ENCODE peak calls at places on chromosome 21, in ten cellular contexts. D, K, B, F, J, I, O, N, M and L are unnamed samples.

GRCh38 chr21:25999935-26000582 is 170.5 kb downstream of the APP start:
- DNase-seq in D (peak), K (no peak), B (no peak), F (no peak), J (no peak), I (peak), O (no peak), N (no peak), M (no peak), L (no peak)

GRCh38 chr21:25670726-25671125 is 31.7 kb downstream of the JAM2 start:
- DNase-seq in D (no peak), K (no peak), B (no peak), F (no peak), J (peak), I (no peak), O (no peak), N (no peak), M (no peak), L (no peak)

GRCh38 chr21:42731264-42732032 is 78.0 kb downstream of the PDE9A start:
- DNase-seq in D (no peak), K (no peak), B (no peak), F (peak), J (no peak), I (no peak), O (no peak), N (no peak), M (no peak), L (no peak)

GRCh38 chr21:42108941-42109340 is 37.8 kb downstream of the UMODL1 start:
- DNase-seq in D (no peak), K (no peak), B (no peak), F (no peak), J (no peak), I (no peak), O (no peak), N (no peak), M (no peak), L (no peak)

GRCh38 chr21:15422761-15423160 is 307.0 kb upstream of the USP25 start:
- DNase-seq in D (no peak), K (no peak), B (no peak), F (peak), J (peak), I (no peak), O (no peak), N (no peak), M (no peak), L (no peak)

GRCh38 chr21:26445440-26445839 is 127.6 kb downstream of the CYYR1 start:
- DNase-seq in D (no peak), K (no peak), B (no peak), F (no peak), J (peak), I (no peak), O (no peak), N (no peak), M (no peak), L (no peak)

GRCh38 chr21:37368536-37369279 is 2.1 kb downstream of the DYRK1A start:
- DNase-seq in D (no peak), K (no peak), B (no peak), F (peak), J (peak), I (no peak), O (no peak), N (no peak), M (no peak), L (no peak)

GRCh38 chr21:34999397-34999941 is 49.6 kb downstream of the RUNX1 start:
- DNase-seq in D (no peak), K (no peak), B (no peak), F (no peak), J (peak), I (no peak), O (no peak), N (no peak), M (no peak), L (no peak)

GRCh38 chr21:28257276-28257675 is 735.4 kb downstream of the LTN1 start:
- DNase-seq in D (no peak), K (no peak), B (no peak), F (peak), J (peak), I (no peak), O (no peak), N (no peak), M (no peak), L (no peak)

GRCh38 chr21:41207401-41208388 is 39.7 kb downstream of the BACE2 start:
- DNase-seq in D (no peak), K (peak), B (no peak), F (peak), J (peak), I (peak), O (peak), N (no peak), M (no peak), L (no peak)

GRCh38 chr21:41828884-41829360 is 50.2 kb downstream of the PRDM15 start:
- DNase-seq in D (no peak), K (no peak), B (no peak), F (no peak), J (no peak), I (no peak), O (no peak), N (no peak), M (no peak), L (no peak)

GRCh38 chr21:44793269-44794030 is 8.2 kb downstream of the UBE2G2 start:
- DNase-seq in D (peak), K (peak), B (no peak), F (peak), J (peak), I (peak), O (peak), N (no peak), M (peak), L (no peak)

GRCh38 chr21:33230518-33231324 is 983 bp downstream of the IFNAR2 start:
- DNase-seq in D (peak), K (peak), B (peak), F (peak), J (peak), I (peak), O (peak), N (no peak), M (peak), L (no peak)

GRCh38 chr21:31371715-31372114 is 27.7 kb upstream of the TIAM1 start:
- DNase-seq in D (no peak), K (no peak), B (no peak), F (no peak), J (no peak), I (no peak), O (no peak), N (no peak), M (no peak), L (no peak)

GRCh38 chr21:25385912-25386474 is 221.3 kb downstream of the MRPL39 start:
- DNase-seq in D (no peak), K (no peak), B (peak), F (peak), J (peak), I (no peak), O (peak), N (no peak), M (peak), L (no peak)

GRCh38 chr21:29382029-29382654 is 83.4 kb downstream of the BACH1 start:
- DNase-seq in D (no peak), K (no peak), B (no peak), F (peak), J (peak), I (no peak), O (no peak), N (no peak), M (peak), L (no peak)

GRCh38 chr21:44454747-44455523 is at the start of gene LRRC3:
- DNase-seq in D (peak), K (peak), B (peak), F (peak), J (peak), I (peak), O (peak), N (peak), M (peak), L (peak)

GRCh38 chr21:18549214-18549905 is 145.8 kb upstream of the TMPRSS15 start:
- DNase-seq in D (no peak), K (no peak), B (no peak), F (no peak), J (no peak), I (no peak), O (no peak), N (no peak), M (peak), L (no peak)

GRCh38 chr21:39707316-39707715 is 37.7 kb upstream of the IGSF5 start:
- DNase-seq in D (no peak), K (no peak), B (no peak), F (no peak), J (no peak), I (no peak), O (no peak), N (no peak), M (no peak), L (no peak)

GRCh38 chr21:40143822-40144525 is 276.7 kb downstream of the PCP4 start:
- DNase-seq in D (no peak), K (no peak), B (peak), F (peak), J (peak), I (peak), O (peak), N (no peak), M (no peak), L (no peak)

GRCh38 chr21:38913120-38913975 is 107.6 kb downstream of the ETS2 start:
- DNase-seq in D (no peak), K (peak), B (peak), F (peak), J (peak), I (no peak), O (peak), N (no peak), M (no peak), L (no peak)

GRCh38 chr21:33541105-33541711 is 709 bp downstream of the GART start:
- DNase-seq in D (no peak), K (no peak), B (no peak), F (no peak), J (peak), I (no peak), O (no peak), N (no peak), M (no peak), L (no peak)

GRCh38 chr21:38965241-38965640 is 159.5 kb downstream of the ETS2 start:
- DNase-seq in D (no peak), K (no peak), B (no peak), F (no peak), J (no peak), I (no peak), O (no peak), N (no peak), M (no peak), L (no peak)

GRCh38 chr21:32726742-32727477 is 903 bp downstream of the SYNJ1 start:
- DNase-seq in D (no peak), K (peak), B (peak), F (peak), J (peak), I (peak), O (peak), N (no peak), M (peak), L (no peak)

GRCh38 chr21:26188422-26188821 is 17.9 kb upstream of the APP start:
- DNase-seq in D (no peak), K (no peak), B (no peak), F (no peak), J (no peak), I (no peak), O (no peak), N (no peak), M (no peak), L (no peak)

GRCh38 chr21:42395910-42396625 is at the start of gene TMPRSS3:
- DNase-seq in D (no peak), K (no peak), B (no peak), F (no peak), J (no peak), I (no peak), O (peak), N (no peak), M (no peak), L (no peak)

GRCh38 chr21:37618081-37618480 is 251.5 kb downstream of the DYRK1A start:
- DNase-seq in D (no peak), K (no peak), B (no peak), F (no peak), J (no peak), I (no peak), O (no peak), N (no peak), M (no peak), L (no peak)

GRCh38 chr21:36964832-36965719 is 1.4 kb downstream of the HLCS start:
- DNase-seq in D (no peak), K (no peak), B (no peak), F (no peak), J (no peak), I (no peak), O (no peak), N (no peak), M (no peak), L (no peak)

GRCh38 chr21:41681939-41682718 is 84.7 kb downstream of the RIPK4 start:
- DNase-seq in D (no peak), K (no peak), B (no peak), F (peak), J (no peak), I (no peak), O (no peak), N (no peak), M (no peak), L (no peak)

GRCh38 chr21:45468051-45468970 is 63.3 kb downstream of the COL18A1 start:
- DNase-seq in D (no peak), K (peak), B (no peak), F (no peak), J (no peak), I (no peak), O (no peak), N (no peak), M (no peak), L (no peak)

GRCh38 chr21:17576080-17576835 is 36.4 kb downstream of the BTG3 start:
- DNase-seq in D (no peak), K (no peak), B (no peak), F (no peak), J (peak), I (no peak), O (peak), N (no peak), M (no peak), L (no peak)

GRCh38 chr21:41750532-41751151 is 16.2 kb downstream of the RIPK4 start:
- DNase-seq in D (no peak), K (no peak), B (no peak), F (no peak), J (no peak), I (no peak), O (peak), N (no peak), M (no peak), L (no peak)